ENCODE peak calls at places on chromosomes 6 and 20, in four cellular contexts. L is breast epithelium, T is tibial nerve, D is HCT116. O is an unnamed sample.

GRCh38 chr6:130516604-130517003 is 150.8 kb downstream of the TMEM200A start:
- DNase-seq in L (no peak), T (no peak), D (no peak), O (no peak)

GRCh38 chr20:18750735-18751134 is 62.8 kb upstream of the SCP2D1 start:
- DNase-seq in L (no peak), T (no peak), D (no peak), O (no peak)

GRCh38 chr6:3081965-3082364 is 13.7 kb downstream of the RIPK1 start:
- DNase-seq in L (no peak), T (no peak), D (no peak), O (no peak)

GRCh38 chr6:113352029-113352801 is 504.9 kb upstream of the MARCKS start:
- DNase-seq in L (no peak), T (no peak), D (peak; percentile 90), O (no peak)

GRCh38 chr6:44660561-44661220 is 273.2 kb downstream of the CDC5L start:
- DNase-seq in L (no peak), T (no peak), D (no peak), O (no peak)

GRCh38 chr6:169082093-169082492 is 171.6 kb downstream of the THBS2 start:
- DNase-seq in L (no peak), T (no peak), D (no peak), O (no peak)

GRCh38 chr6:42190784-42191183 is 4.0 kb downstream of the GUCA1B start:
- DNase-seq in L (no peak), T (no peak), D (no peak), O (no peak)

GRCh38 chr6:166927942-166928643 is 28.3 kb downstream of the RNASET2 start:
- DNase-seq in L (no peak), T (no peak), D (no peak), O (no peak)

GRCh38 chr6:28758046-28758817 is 165.6 kb downstream of the TRIM27 start:
- DNase-seq in L (no peak), T (no peak), D (peak; percentile 86), O (peak; percentile 80)

GRCh38 chr6:144284474-144284752 is 722 bp upstream of the UTRN start:
- DNase-seq in L (no peak), T (no peak), D (no peak), O (no peak)

GRCh38 chr20:45832619-45833018 is 980 bp upstream of the SNX21 start:
- DNase-seq in L (no peak), T (no peak), D (no peak), O (no peak)

GRCh38 chr6:166825553-166826145 is 130.7 kb downstream of the RNASET2 start:
- DNase-seq in L (no peak), T (no peak), D (no peak), O (no peak)

GRCh38 chr20:48204499-48204898 is 419.2 kb upstream of the SULF2 start:
- DNase-seq in L (no peak), T (no peak), D (no peak), O (no peak)

GRCh38 chr6:16477367-16478149 is 239.2 kb downstream of the GMPR start:
- DNase-seq in L (no peak), T (no peak), D (no peak), O (no peak)

GRCh38 chr6:118918326-118918725 is 16.6 kb downstream of the MCM9 start:
- DNase-seq in L (no peak), T (no peak), D (no peak), O (no peak)

GRCh38 chr6:96124778-96125177 is 109.0 kb downstream of the FUT9 start:
- DNase-seq in L (no peak), T (no peak), D (no peak), O (no peak)

GRCh38 chr6:122995930-122996796 is at the start of gene CLVS2:
- DNase-seq in L (no peak), T (no peak), D (no peak), O (no peak)

GRCh38 chr6:107635058-107635515 is 145.2 kb downstream of the SOBP start:
- DNase-seq in L (no peak), T (no peak), D (no peak), O (no peak)

GRCh38 chr20:24098886-24099285 is 110.3 kb upstream of the GGTLC1 start:
- DNase-seq in L (no peak), T (no peak), D (no peak), O (no peak)
- H3K27ac ChIP-seq in L (no peak overlapping the region), T (no peak overlapping the region), D (no peak overlapping the region), O (no peak overlapping the region)

GRCh38 chr6:34602318-34603111 is 46.4 kb upstream of the SPDEF start:
- DNase-seq in L (no peak), T (no peak), D (no peak), O (no peak)
- H3K4me3 ChIP-seq in L (no peak overlapping the region), T (no peak overlapping the region), D (no peak overlapping the region), O (no peak overlapping the region)

DNA sequence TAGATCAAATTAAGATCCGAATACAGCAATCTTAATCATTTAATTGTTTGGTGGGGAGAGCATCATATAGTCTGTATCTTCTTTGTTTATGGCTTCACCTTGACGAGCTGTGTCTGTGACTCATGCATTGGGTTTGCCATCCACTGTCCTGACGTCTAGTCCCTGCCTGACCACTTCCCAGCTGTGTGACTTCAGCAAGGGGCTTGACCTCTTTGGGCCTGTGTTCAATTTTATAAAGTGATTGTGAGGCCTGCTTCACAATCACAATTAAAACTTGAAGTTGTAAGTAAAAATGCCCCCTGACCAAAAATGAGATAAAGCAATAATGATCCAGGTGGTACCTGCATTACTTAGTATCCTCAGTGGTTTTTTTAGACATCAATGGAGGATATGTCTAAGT is 209.2 kb downstream of the ZNF217 start:
- DNase-seq in L (no peak), T (no peak), D (no peak), O (no peak)
- H3K27ac ChIP-seq in L (no peak overlapping the region), T (no peak overlapping the region), D (no peak overlapping the region), O (no peak overlapping the region)

GRCh38 chr6:43231053-43231452 is 1.8 kb upstream of the DNPH1 start:
- DNase-seq in L (no peak), T (no peak), D (no peak), O (no peak)

GRCh38 chr6:43228951-43229802 is at the start of gene DNPH1:
- DNase-seq in L (peak; percentile 68), T (peak; percentile 51), D (peak; percentile 48), O (peak; percentile 93)

GRCh38 chr6:43231735-43232450 is 2.6 kb upstream of the DNPH1 start:
- DNase-seq in L (no peak), T (no peak), D (no peak), O (no peak)

GRCh38 chr6:43226192-43226851 is 3.0 kb downstream of the DNPH1 start:
- DNase-seq in L (no peak), T (no peak), D (no peak), O (no peak)

GRCh38 chr6:43229803-43230239 is 540 bp upstream of the DNPH1 start:
- DNase-seq in L (no peak), T (no peak), D (no peak), O (no peak)
- H3K4me3 ChIP-seq in L (peak overlapping the region; percentile 74), T (peak overlapping the region; percentile 61), D (no peak overlapping the region), O (peak overlapping the region; percentile 69)

GRCh38 chr6:90088009-90088408 is 193.7 kb downstream of the GJA10 start:
- DNase-seq in L (no peak), T (no peak), D (no peak), O (no peak)
- H3K27ac ChIP-seq in L (no peak overlapping the region), T (no peak overlapping the region), D (no peak overlapping the region), O (no peak overlapping the region)

GRCh38 chr6:106522557-106522956 is 106.7 kb downstream of the RTN4IP1 start:
- DNase-seq in L (no peak), T (no peak), D (no peak), O (peak; percentile 71)
- H3K4me3 ChIP-seq in L (no peak overlapping the region), T (peak overlapping the region; percentile 31), D (no peak overlapping the region), O (peak overlapping the region; percentile 71)

GRCh38 chr6:137601471-137601870 is 107.3 kb upstream of the OLIG3 start:
- DNase-seq in L (no peak), T (no peak), D (no peak), O (no peak)
- H3K27ac ChIP-seq in L (no peak overlapping the region), T (no peak overlapping the region), D (no peak overlapping the region), O (no peak overlapping the region)

O was measured in Karpas-422.